ENCODE peak calls at places on chromosome 15, in eight cellular contexts. M, J, V, S, X, Z, T and K are unnamed samples.

GRCh38 chr15:65653781-65654521 is 32.2 kb downstream of the SLC24A1 start:
- DNase-seq in M (no peak), J (no peak), V (no peak), S (no peak), X (no peak), Z (no peak), T (no peak), K (no peak)

GRCh38 chr15:51185213-51185619 is 90.5 kb upstream of the TNFAIP8L3 start:
- DNase-seq in M (no peak), J (no peak), V (no peak), S (no peak), X (no peak), Z (no peak), T (no peak), K (no peak)

GRCh38 chr15:84736375-84736774 is 12.0 kb upstream of the ZNF592 start:
- DNase-seq in M (no peak), J (no peak), V (no peak), S (no peak), X (no peak), Z (peak; percentile 79), T (no peak), K (peak; percentile 65)

GRCh38 chr15:51625236-51625635 is 2.7 kb upstream of the DMXL2 start:
- DNase-seq in M (peak; percentile 60), J (no peak), V (no peak), S (no peak), X (no peak), Z (no peak), T (no peak), K (no peak)

GRCh38 chr15:74311734-74312444 is 55.6 kb downstream of the CYP11A1 start:
- DNase-seq in M (no peak), J (peak; percentile 63), V (peak; percentile 43), S (no peak), X (no peak), Z (no peak), T (peak; percentile 46), K (no peak)

GRCh38 chr15:67405208-67406191 is 115.4 kb upstream of the C15orf61 start:
- DNase-seq in M (no peak), J (no peak), V (peak; percentile 33), S (no peak), X (peak; percentile 74), Z (no peak), T (no peak), K (no peak)

GRCh38 chr15:95559875-95560394 is 770.6 kb upstream of the NR2F2 start:
- DNase-seq in M (no peak), J (no peak), V (peak; percentile 79), S (no peak), X (peak; percentile 83), Z (no peak), T (no peak), K (no peak)

GRCh38 chr15:75456710-75457109 is 5.2 kb upstream of the SIN3A start:
- DNase-seq in M (no peak), J (no peak), V (no peak), S (no peak), X (no peak), Z (no peak), T (no peak), K (no peak)

GRCh38 chr15:57537072-57537471 is 54.6 kb upstream of the MYZAP start:
- DNase-seq in M (peak; percentile 83), J (peak; percentile 75), V (peak; percentile 51), S (peak; percentile 75), X (peak; percentile 97), Z (no peak), T (no peak), K (no peak)

GRCh38 chr15:74869372-74869725 is 3.8 kb downstream of the SCAMP2 start:
- DNase-seq in M (no peak), J (no peak), V (no peak), S (no peak), X (peak; percentile 82), Z (no peak), T (no peak), K (no peak)

GRCh38 chr15:68666812-68667450 is 88.1 kb downstream of the CORO2B start:
- DNase-seq in M (no peak), J (no peak), V (no peak), S (no peak), X (no peak), Z (peak; percentile 21), T (no peak), K (peak; percentile 42)

GRCh38 chr15:37995461-37996347 is 61.3 kb downstream of the TMCO5A start:
- DNase-seq in M (peak; percentile 41), J (peak; percentile 33), V (peak; percentile 71), S (no peak), X (peak; percentile 77), Z (no peak), T (peak; percentile 48), K (no peak)

GRCh38 chr15:73886717-73887345 is 13.5 kb downstream of the TBC1D21 start:
- DNase-seq in M (no peak), J (no peak), V (no peak), S (no peak), X (no peak), Z (no peak), T (no peak), K (no peak)

GRCh38 chr15:64185331-64185911 is 22.6 kb upstream of the PPIB start:
- DNase-seq in M (no peak), J (no peak), V (no peak), S (no peak), X (no peak), Z (no peak), T (no peak), K (no peak)

GRCh38 chr15:23566070-23567050 is 886 bp downstream of the MKRN3 start:
- DNase-seq in M (no peak), J (no peak), V (no peak), S (no peak), X (peak; percentile 87), Z (no peak), T (peak; percentile 15), K (no peak)

GRCh38 chr15:70379938-70380337 is 282.2 kb upstream of the TLE3 start:
- DNase-seq in M (no peak), J (no peak), V (no peak), S (no peak), X (no peak), Z (no peak), T (no peak), K (no peak)

GRCh38 chr15:39828374-39828931 is 45.8 kb upstream of the FSIP1 start:
- DNase-seq in M (peak; percentile 53), J (peak; percentile 20), V (peak; percentile 35), S (peak; percentile 50), X (peak; percentile 46), Z (no peak), T (no peak), K (no peak)

GRCh38 chr15:62600376-62600775 is 435.3 kb upstream of the C2CD4B start:
- DNase-seq in M (no peak), J (no peak), V (no peak), S (no peak), X (no peak), Z (no peak), T (no peak), K (no peak)

GRCh38 chr15:66603301-66604179 is 37.7 kb upstream of the LCTL start:
- DNase-seq in M (peak; percentile 86), J (peak; percentile 3), V (peak; percentile 87), S (peak; percentile 90), X (peak; percentile 58), Z (peak; percentile 74), T (peak; percentile 77), K (peak; percentile 91)

GRCh38 chr15:51602484-51602883 is 20.1 kb downstream of the DMXL2 start:
- DNase-seq in M (no peak), J (no peak), V (no peak), S (no peak), X (no peak), Z (no peak), T (no peak), K (no peak)

GRCh38 chr15:61227269-61228024 is 1.7 kb downstream of the RORA start:
- DNase-seq in M (peak; percentile 43), J (peak; percentile 51), V (peak; percentile 35), S (peak; percentile 62), X (peak; percentile 61), Z (no peak), T (peak; percentile 17), K (no peak)

GRCh38 chr15:83206387-83206970 is 1.1 kb downstream of the HDGFL3 start:
- DNase-seq in M (peak; percentile 12), J (no peak), V (no peak), S (no peak), X (peak; percentile 52), Z (no peak), T (peak; percentile 23), K (no peak)

GRCh38 chr15:92645051-92645631 is 10.4 kb downstream of the FAM174B start:
- DNase-seq in M (no peak), J (no peak), V (no peak), S (no peak), X (no peak), Z (no peak), T (no peak), K (no peak)

GRCh38 chr15:39878401-39878775 is 41.7 kb downstream of the GPR176 start:
- DNase-seq in M (no peak), J (no peak), V (no peak), S (no peak), X (no peak), Z (no peak), T (no peak), K (no peak)

GRCh38 chr15:77186518-77187095 is 115.7 kb upstream of the TSPAN3 start:
- DNase-seq in M (no peak), J (no peak), V (peak; percentile 31), S (no peak), X (peak; percentile 32), Z (no peak), T (no peak), K (no peak)

GRCh38 chr15:83833569-83833968 is 179.6 kb downstream of the ADAMTSL3 start:
- DNase-seq in M (no peak), J (no peak), V (no peak), S (no peak), X (no peak), Z (no peak), T (no peak), K (no peak)

GRCh38 chr15:25065286-25065685 is 110.5 kb downstream of the SNRPN start:
- DNase-seq in M (no peak), J (no peak), V (no peak), S (no peak), X (no peak), Z (no peak), T (no peak), K (peak; percentile 51)

GRCh38 chr15:40002295-40002694 is 36.7 kb downstream of the SRP14 start:
- DNase-seq in M (no peak), J (no peak), V (peak; percentile 77), S (no peak), X (no peak), Z (no peak), T (no peak), K (no peak)

GRCh38 chr15:55827965-55828364 is 85.0 kb upstream of the PRTG start:
- DNase-seq in M (no peak), J (no peak), V (no peak), S (no peak), X (no peak), Z (no peak), T (no peak), K (no peak)

GRCh38 chr15:39530446-39531342 is 50.2 kb upstream of the THBS1 start:
- DNase-seq in M (no peak), J (peak; percentile 22), V (no peak), S (no peak), X (no peak), Z (no peak), T (no peak), K (no peak)

GRCh38 chr15:27796405-27797085 is 302.6 kb downstream of the OCA2 start:
- DNase-seq in M (no peak), J (peak; percentile 73), V (no peak), S (no peak), X (no peak), Z (no peak), T (no peak), K (no peak)

GRCh38 chr15:78302579-78302978 is 3.2 kb upstream of the SKIC8 start:
- DNase-seq in M (no peak), J (no peak), V (no peak), S (no peak), X (peak; percentile 60), Z (no peak), T (no peak), K (no peak)

GRCh38 chr15:37109952-37110630 is 9.7 kb upstream of the MEIS2 start:
- DNase-seq in M (peak; percentile 81), J (no peak), V (no peak), S (peak; percentile 76), X (peak; percentile 11), Z (no peak), T (no peak), K (no peak)